ENCODE peak calls at places on chromosomes 7 and 10, in nine cellular contexts. One of them, this sample, is unnamed.

GRCh38 chr7:2826806-2827205 is 17.3 kb downstream of the GNA12 start:
- DNase-seq in EH: no peak
- DNase-seq in GM13977: no peak
- DNase-seq in activated T-helper 1 cell treated with anti-CD3 and anti-CD28 coated beads, Interleukin-2, amount 50 U/mL, for 16 hours: no peak
- DNase-seq in left lung: no peak
- DNase-seq in left kidney: no peak
- DNase-seq in stimulated activated CD4-positive, alpha-beta T cell treated with anti-CD3 and anti-CD28 coated beads, Interleukin-4, amount 100 ng/mL, for 48 hours: no peak
- DNase-seq in CD8-positive, alpha-beta T cell: no peak
- DNase-seq in NCI-H1694 treated with DMSO at 0.1 percent for 48 hours: no peak
- DNase-seq in this sample: no peak

GRCh38 chr10:132788180-132788830 is 2.4 kb upstream of the NKX6-2 start:
- DNase-seq in EH: peak
- DNase-seq in GM13977: peak
- DNase-seq in activated T-helper 1 cell treated with anti-CD3 and anti-CD28 coated beads, Interleukin-2, amount 50 U/mL, for 16 hours: no peak
- DNase-seq in left lung: no peak
- DNase-seq in left kidney: peak
- DNase-seq in stimulated activated CD4-positive, alpha-beta T cell treated with anti-CD3 and anti-CD28 coated beads, Interleukin-4, amount 100 ng/mL, for 48 hours: no peak
- DNase-seq in CD8-positive, alpha-beta T cell: no peak
- DNase-seq in NCI-H1694 treated with DMSO at 0.1 percent for 48 hours: no peak
- DNase-seq in this sample: no peak

GRCh38 chr10:72889391-72889831 is 4.1 kb upstream of the OIT3 start:
- DNase-seq in EH: peak
- DNase-seq in GM13977: no peak
- DNase-seq in activated T-helper 1 cell treated with anti-CD3 and anti-CD28 coated beads, Interleukin-2, amount 50 U/mL, for 16 hours: no peak
- DNase-seq in left lung: no peak
- DNase-seq in left kidney: no peak
- DNase-seq in stimulated activated CD4-positive, alpha-beta T cell treated with anti-CD3 and anti-CD28 coated beads, Interleukin-4, amount 100 ng/mL, for 48 hours: no peak
- DNase-seq in CD8-positive, alpha-beta T cell: no peak
- DNase-seq in NCI-H1694 treated with DMSO at 0.1 percent for 48 hours: peak
- DNase-seq in this sample: no peak

GRCh38 chr7:151566897-151567320 is 47.2 kb upstream of the RHEB start:
- DNase-seq in EH: peak
- DNase-seq in GM13977: no peak
- DNase-seq in activated T-helper 1 cell treated with anti-CD3 and anti-CD28 coated beads, Interleukin-2, amount 50 U/mL, for 16 hours: no peak
- DNase-seq in left lung: no peak
- DNase-seq in left kidney: peak
- DNase-seq in stimulated activated CD4-positive, alpha-beta T cell treated with anti-CD3 and anti-CD28 coated beads, Interleukin-4, amount 100 ng/mL, for 48 hours: no peak
- DNase-seq in CD8-positive, alpha-beta T cell: no peak
- DNase-seq in NCI-H1694 treated with DMSO at 0.1 percent for 48 hours: no peak
- DNase-seq in this sample: no peak

GRCh38 chr10:77834540-77834939 is 92.0 kb downstream of the DLG5 start:
- DNase-seq in EH: no peak
- DNase-seq in GM13977: no peak
- DNase-seq in activated T-helper 1 cell treated with anti-CD3 and anti-CD28 coated beads, Interleukin-2, amount 50 U/mL, for 16 hours: no peak
- DNase-seq in left lung: no peak
- DNase-seq in left kidney: no peak
- DNase-seq in stimulated activated CD4-positive, alpha-beta T cell treated with anti-CD3 and anti-CD28 coated beads, Interleukin-4, amount 100 ng/mL, for 48 hours: no peak
- DNase-seq in CD8-positive, alpha-beta T cell: no peak
- DNase-seq in NCI-H1694 treated with DMSO at 0.1 percent for 48 hours: no peak
- DNase-seq in this sample: no peak

GRCh38 chr7:18505870-18506460 is 10.4 kb downstream of the HDAC9 start:
- DNase-seq in EH: peak
- DNase-seq in GM13977: peak
- DNase-seq in activated T-helper 1 cell treated with anti-CD3 and anti-CD28 coated beads, Interleukin-2, amount 50 U/mL, for 16 hours: no peak
- DNase-seq in left lung: no peak
- DNase-seq in left kidney: peak
- DNase-seq in stimulated activated CD4-positive, alpha-beta T cell treated with anti-CD3 and anti-CD28 coated beads, Interleukin-4, amount 100 ng/mL, for 48 hours: no peak
- DNase-seq in CD8-positive, alpha-beta T cell: no peak
- DNase-seq in NCI-H1694 treated with DMSO at 0.1 percent for 48 hours: no peak
- DNase-seq in this sample: no peak

GRCh38 chr7:151891182-151891581 is 14.3 kb upstream of the PRKAG2 start:
- DNase-seq in EH: no peak
- DNase-seq in GM13977: no peak
- DNase-seq in activated T-helper 1 cell treated with anti-CD3 and anti-CD28 coated beads, Interleukin-2, amount 50 U/mL, for 16 hours: no peak
- DNase-seq in left lung: no peak
- DNase-seq in left kidney: no peak
- DNase-seq in stimulated activated CD4-positive, alpha-beta T cell treated with anti-CD3 and anti-CD28 coated beads, Interleukin-4, amount 100 ng/mL, for 48 hours: no peak
- DNase-seq in CD8-positive, alpha-beta T cell: no peak
- DNase-seq in NCI-H1694 treated with DMSO at 0.1 percent for 48 hours: no peak
- DNase-seq in this sample: no peak

GRCh38 chr7:114540291-114540690 is 125.7 kb downstream of the FOXP2 start:
- DNase-seq in EH: no peak
- DNase-seq in GM13977: no peak
- DNase-seq in activated T-helper 1 cell treated with anti-CD3 and anti-CD28 coated beads, Interleukin-2, amount 50 U/mL, for 16 hours: no peak
- DNase-seq in left lung: no peak
- DNase-seq in left kidney: no peak
- DNase-seq in stimulated activated CD4-positive, alpha-beta T cell treated with anti-CD3 and anti-CD28 coated beads, Interleukin-4, amount 100 ng/mL, for 48 hours: no peak
- DNase-seq in CD8-positive, alpha-beta T cell: no peak
- DNase-seq in NCI-H1694 treated with DMSO at 0.1 percent for 48 hours: no peak
- DNase-seq in this sample: no peak

GRCh38 chr7:98840604-98841508 is 29.0 kb downstream of the TMEM130 start:
- DNase-seq in EH: peak
- DNase-seq in GM13977: no peak
- DNase-seq in activated T-helper 1 cell treated with anti-CD3 and anti-CD28 coated beads, Interleukin-2, amount 50 U/mL, for 16 hours: no peak
- DNase-seq in left lung: no peak
- DNase-seq in left kidney: no peak
- DNase-seq in stimulated activated CD4-positive, alpha-beta T cell treated with anti-CD3 and anti-CD28 coated beads, Interleukin-4, amount 100 ng/mL, for 48 hours: no peak
- DNase-seq in CD8-positive, alpha-beta T cell: no peak
- DNase-seq in NCI-H1694 treated with DMSO at 0.1 percent for 48 hours: no peak
- DNase-seq in this sample: no peak

GRCh38 chr7:107712906-107713305 is 31.0 kb upstream of the CBLL1 start:
- DNase-seq in EH: no peak
- DNase-seq in GM13977: no peak
- DNase-seq in activated T-helper 1 cell treated with anti-CD3 and anti-CD28 coated beads, Interleukin-2, amount 50 U/mL, for 16 hours: no peak
- DNase-seq in left lung: no peak
- DNase-seq in left kidney: no peak
- DNase-seq in stimulated activated CD4-positive, alpha-beta T cell treated with anti-CD3 and anti-CD28 coated beads, Interleukin-4, amount 100 ng/mL, for 48 hours: no peak
- DNase-seq in CD8-positive, alpha-beta T cell: no peak
- DNase-seq in NCI-H1694 treated with DMSO at 0.1 percent for 48 hours: no peak
- DNase-seq in this sample: no peak

GRCh38 chr10:71995880-71996597 is 31.8 kb downstream of the CHST3 start:
- DNase-seq in EH: peak
- DNase-seq in GM13977: no peak
- DNase-seq in activated T-helper 1 cell treated with anti-CD3 and anti-CD28 coated beads, Interleukin-2, amount 50 U/mL, for 16 hours: no peak
- DNase-seq in left lung: no peak
- DNase-seq in left kidney: no peak
- DNase-seq in stimulated activated CD4-positive, alpha-beta T cell treated with anti-CD3 and anti-CD28 coated beads, Interleukin-4, amount 100 ng/mL, for 48 hours: no peak
- DNase-seq in CD8-positive, alpha-beta T cell: no peak
- DNase-seq in NCI-H1694 treated with DMSO at 0.1 percent for 48 hours: no peak
- DNase-seq in this sample: no peak

GRCh38 chr10:35375091-35375765 is 38.9 kb downstream of the CCNY start:
- DNase-seq in EH: no peak
- DNase-seq in GM13977: no peak
- DNase-seq in activated T-helper 1 cell treated with anti-CD3 and anti-CD28 coated beads, Interleukin-2, amount 50 U/mL, for 16 hours: no peak
- DNase-seq in left lung: no peak
- DNase-seq in left kidney: no peak
- DNase-seq in stimulated activated CD4-positive, alpha-beta T cell treated with anti-CD3 and anti-CD28 coated beads, Interleukin-4, amount 100 ng/mL, for 48 hours: no peak
- DNase-seq in CD8-positive, alpha-beta T cell: no peak
- DNase-seq in NCI-H1694 treated with DMSO at 0.1 percent for 48 hours: no peak
- DNase-seq in this sample: no peak

GRCh38 chr7:135335628-135336139 is 102.0 kb downstream of the STRA8 start:
- DNase-seq in EH: peak
- DNase-seq in GM13977: peak
- DNase-seq in activated T-helper 1 cell treated with anti-CD3 and anti-CD28 coated beads, Interleukin-2, amount 50 U/mL, for 16 hours: no peak
- DNase-seq in left lung: no peak
- DNase-seq in left kidney: peak
- DNase-seq in stimulated activated CD4-positive, alpha-beta T cell treated with anti-CD3 and anti-CD28 coated beads, Interleukin-4, amount 100 ng/mL, for 48 hours: peak
- DNase-seq in CD8-positive, alpha-beta T cell: no peak
- DNase-seq in NCI-H1694 treated with DMSO at 0.1 percent for 48 hours: peak
- DNase-seq in this sample: no peak

GRCh38 chr10:121459279-121459764 is 138.9 kb downstream of the FGFR2 start:
- DNase-seq in EH: no peak
- DNase-seq in GM13977: no peak
- DNase-seq in activated T-helper 1 cell treated with anti-CD3 and anti-CD28 coated beads, Interleukin-2, amount 50 U/mL, for 16 hours: no peak
- DNase-seq in left lung: no peak
- DNase-seq in left kidney: no peak
- DNase-seq in stimulated activated CD4-positive, alpha-beta T cell treated with anti-CD3 and anti-CD28 coated beads, Interleukin-4, amount 100 ng/mL, for 48 hours: no peak
- DNase-seq in CD8-positive, alpha-beta T cell: no peak
- DNase-seq in NCI-H1694 treated with DMSO at 0.1 percent for 48 hours: no peak
- DNase-seq in this sample: no peak

GRCh38 chr10:47024399-47025252 is 113.4 kb downstream of the PTPN20 start:
- DNase-seq in EH: peak
- DNase-seq in GM13977: peak
- DNase-seq in activated T-helper 1 cell treated with anti-CD3 and anti-CD28 coated beads, Interleukin-2, amount 50 U/mL, for 16 hours: peak
- DNase-seq in left lung: peak
- DNase-seq in left kidney: peak
- DNase-seq in stimulated activated CD4-positive, alpha-beta T cell treated with anti-CD3 and anti-CD28 coated beads, Interleukin-4, amount 100 ng/mL, for 48 hours: peak
- DNase-seq in CD8-positive, alpha-beta T cell: peak
- DNase-seq in NCI-H1694 treated with DMSO at 0.1 percent for 48 hours: peak
- DNase-seq in this sample: no peak

GRCh38 chr7:150781016-150781415 is 19.1 kb downstream of the TMEM176B start:
- DNase-seq in EH: no peak
- DNase-seq in GM13977: no peak
- DNase-seq in activated T-helper 1 cell treated with anti-CD3 and anti-CD28 coated beads, Interleukin-2, amount 50 U/mL, for 16 hours: no peak
- DNase-seq in left lung: no peak
- DNase-seq in left kidney: no peak
- DNase-seq in stimulated activated CD4-positive, alpha-beta T cell treated with anti-CD3 and anti-CD28 coated beads, Interleukin-4, amount 100 ng/mL, for 48 hours: no peak
- DNase-seq in CD8-positive, alpha-beta T cell: no peak
- DNase-seq in NCI-H1694 treated with DMSO at 0.1 percent for 48 hours: no peak
- DNase-seq in this sample: no peak

GRCh38 chr7:22404421-22405023 is 47.6 kb upstream of the RAPGEF5 start:
- DNase-seq in EH: no peak
- DNase-seq in GM13977: no peak
- DNase-seq in activated T-helper 1 cell treated with anti-CD3 and anti-CD28 coated beads, Interleukin-2, amount 50 U/mL, for 16 hours: no peak
- DNase-seq in left lung: no peak
- DNase-seq in left kidney: no peak
- DNase-seq in stimulated activated CD4-positive, alpha-beta T cell treated with anti-CD3 and anti-CD28 coated beads, Interleukin-4, amount 100 ng/mL, for 48 hours: no peak
- DNase-seq in CD8-positive, alpha-beta T cell: no peak
- DNase-seq in NCI-H1694 treated with DMSO at 0.1 percent for 48 hours: no peak
- DNase-seq in this sample: no peak

GRCh38 chr10:10564081-10564480 is 453.6 kb upstream of the CELF2 start:
- DNase-seq in EH: no peak
- DNase-seq in GM13977: no peak
- DNase-seq in activated T-helper 1 cell treated with anti-CD3 and anti-CD28 coated beads, Interleukin-2, amount 50 U/mL, for 16 hours: no peak
- DNase-seq in left lung: no peak
- DNase-seq in left kidney: peak
- DNase-seq in stimulated activated CD4-positive, alpha-beta T cell treated with anti-CD3 and anti-CD28 coated beads, Interleukin-4, amount 100 ng/mL, for 48 hours: no peak
- DNase-seq in CD8-positive, alpha-beta T cell: no peak
- DNase-seq in NCI-H1694 treated with DMSO at 0.1 percent for 48 hours: no peak
- DNase-seq in this sample: no peak

GRCh38 chr7:153422291-153423189 is 629.7 kb upstream of the DPP6 start:
- DNase-seq in EH: no peak
- DNase-seq in GM13977: no peak
- DNase-seq in activated T-helper 1 cell treated with anti-CD3 and anti-CD28 coated beads, Interleukin-2, amount 50 U/mL, for 16 hours: no peak
- DNase-seq in left lung: no peak
- DNase-seq in left kidney: peak
- DNase-seq in stimulated activated CD4-positive, alpha-beta T cell treated with anti-CD3 and anti-CD28 coated beads, Interleukin-4, amount 100 ng/mL, for 48 hours: no peak
- DNase-seq in CD8-positive, alpha-beta T cell: no peak
- DNase-seq in NCI-H1694 treated with DMSO at 0.1 percent for 48 hours: no peak
- DNase-seq in this sample: no peak

GRCh38 chr10:100186253-100186780 is 488 bp upstream of the ERLIN1 start:
- DNase-seq in EH: peak
- DNase-seq in GM13977: no peak
- DNase-seq in activated T-helper 1 cell treated with anti-CD3 and anti-CD28 coated beads, Interleukin-2, amount 50 U/mL, for 16 hours: no peak
- DNase-seq in left lung: no peak
- DNase-seq in left kidney: peak
- DNase-seq in stimulated activated CD4-positive, alpha-beta T cell treated with anti-CD3 and anti-CD28 coated beads, Interleukin-4, amount 100 ng/mL, for 48 hours: peak
- DNase-seq in CD8-positive, alpha-beta T cell: no peak
- DNase-seq in NCI-H1694 treated with DMSO at 0.1 percent for 48 hours: no peak
- DNase-seq in this sample: no peak